ENCODE peak calls at places on chromosome 20, in four cellular contexts. K, M, F and Z are unnamed samples.

GRCh38 chr20:50057409-50058053 is 55.4 kb downstream of the UBE2V1 start:
- DNase-seq in K (no peak), M (no peak), F (no peak), Z (no peak)

GRCh38 chr20:942611-943010 is 26.5 kb upstream of the ANGPT4 start:
- DNase-seq in K (no peak), M (no peak), F (no peak), Z (no peak)

GRCh38 chr20:25223179-25223661 is 24.7 kb upstream of the PYGB start:
- DNase-seq in K (peak; percentile 43), F (peak; percentile 61), M (no peak), Z (no peak)

GRCh38 chr20:41411458-41411857 is 44.8 kb upstream of the EMILIN3 start:
- DNase-seq in M (no peak), K (peak; percentile 26), F (peak; percentile 48), Z (no peak)

GRCh38 chr20:6101346-6101745 is 21.5 kb downstream of the FERMT1 start:
- DNase-seq in K (no peak), M (no peak), F (no peak), Z (no peak)

GRCh38 chr20:33373735-33374605 is 27.3 kb downstream of the CDK5RAP1 start:
- DNase-seq in K (no peak), F (peak; percentile 11), M (no peak), Z (no peak)

GRCh38 chr20:16381444-16381843 is 191.8 kb downstream of the KIF16B start:
- DNase-seq in F (no peak), K (no peak), M (no peak), Z (no peak)

GRCh38 chr20:36808317-36809257 is 35.0 kb upstream of the DSN1 start:
- DNase-seq in M (peak; percentile 87), F (peak; percentile 36), K (peak; percentile 64), Z (peak; percentile 73)

GRCh38 chr20:11217322-11217989 is 543.7 kb upstream of the JAG1 start:
- DNase-seq in F (peak; percentile 93), K (peak; percentile 56), M (no peak), Z (no peak)

GRCh38 chr20:50416930-50417329 is 93.3 kb upstream of the PTPN1 start:
- DNase-seq in F (no peak), K (no peak), M (no peak), Z (no peak)

GRCh38 chr20:40080059-40080652 is 608.9 kb downstream of the MAFB start:
- DNase-seq in K (no peak), M (no peak), F (no peak), Z (no peak)

GRCh38 chr20:50292324-50293243 is 102.0 kb downstream of the CEBPB start:
- DNase-seq in K (no peak), F (peak; percentile 80), M (peak; percentile 32), Z (peak; percentile 91)

GRCh38 chr20:51428451-51429143 is 113.9 kb downstream of the NFATC2 start:
- DNase-seq in F (peak; percentile 82), M (no peak), K (no peak), Z (peak; percentile 74)

GRCh38 chr20:4787069-4787468 is 65.4 kb downstream of the PRND start:
- DNase-seq in F (no peak), K (no peak), M (no peak), Z (no peak)

GRCh38 chr20:44209691-44210421 is 715 bp downstream of the OSER1 start:
- DNase-seq in F (peak; percentile 63), K (peak; percentile 27), M (no peak), Z (no peak)

GRCh38 chr20:33465536-33466302 is 22.2 kb upstream of the SNTA1 start:
- DNase-seq in K (no peak), F (no peak), M (no peak), Z (no peak)

GRCh38 chr20:17226410-17227198 is at the start of gene PCSK2:
- DNase-seq in F (no peak), K (peak; percentile 98), M (peak; percentile 68), Z (peak; percentile 66)

GRCh38 chr20:23363257-23363649 is 1.3 kb downstream of the GZF1 start:
- DNase-seq in F (no peak), K (no peak), M (no peak), Z (peak; percentile 34)

GRCh38 chr20:62809530-62810428 is 5.1 kb downstream of the OGFR start:
- DNase-seq in K (no peak), F (no peak), M (no peak), Z (no peak)
- H3K36me3 ChIP-seq in K (peaks cover 46% of the 10 kb centered on the region), F (peaks cover 9% of the 10 kb centered on the region), M (peaks cover 63% of the 10 kb centered on the region), Z (no peaks in the 10 kb centered on the region)

GRCh38 chr20:60529149-60529548 is 570.9 kb downstream of the CDH26 start:
- DNase-seq in M (no peak), F (no peak), K (no peak), Z (no peak)
- H3K4me3 ChIP-seq in M (no peak overlapping the region), F (no peak overlapping the region), K (no peak overlapping the region), Z (no peak overlapping the region)

DNA sequence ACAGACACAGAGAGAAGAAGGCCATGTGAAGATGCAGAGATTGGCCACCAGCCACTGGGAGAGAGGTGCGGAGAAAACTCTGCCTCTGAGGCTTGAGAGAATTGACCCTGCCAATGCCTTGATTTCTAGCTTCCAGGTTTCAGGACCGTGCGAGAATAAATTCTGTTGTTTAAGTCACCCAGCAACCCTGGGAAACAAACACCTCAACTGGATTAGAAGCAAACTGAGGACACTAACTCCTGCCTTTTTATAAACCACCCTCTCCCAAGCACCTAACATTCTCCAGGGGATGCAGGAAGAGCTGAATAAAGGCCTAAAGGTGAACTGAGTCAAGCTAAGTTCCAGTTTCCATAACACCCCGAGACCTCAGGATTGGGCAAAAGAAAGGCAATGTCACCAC is 136.1 kb downstream of the ANKRD60 start:
- DNase-seq in K (no peak), M (no peak), F (no peak), Z (no peak)
- H3K36me3 ChIP-seq in K (no peaks in the 10 kb centered on the region), M (no peaks in the 10 kb centered on the region), F (no peaks in the 10 kb centered on the region), Z (no peaks in the 10 kb centered on the region)

GRCh38 chr20:2387580-2387979 is 6.9 kb downstream of the TGM6 start:
- DNase-seq in F (no peak), M (no peak), K (no peak), Z (no peak)

GRCh38 chr20:2387180-2387577 is 6.5 kb downstream of the TGM6 start:
- DNase-seq in K (peak; percentile 54), F (peak; percentile 33), M (peak; percentile 73), Z (peak; percentile 44)

GRCh38 chr20:2385026-2385425 is 4.3 kb downstream of the TGM6 start:
- DNase-seq in F (no peak), M (no peak), K (no peak), Z (no peak)

GRCh38 chr20:2385496-2385895 is 4.8 kb downstream of the TGM6 start:
- DNase-seq in K (no peak), F (no peak), M (no peak), Z (no peak)

GRCh38 chr20:2386516-2387179 is 5.9 kb downstream of the TGM6 start:
- DNase-seq in K (no peak), F (peak; percentile 8), M (no peak), Z (no peak)
- H3K4me3 ChIP-seq in K (no peak overlapping the region), F (no peak overlapping the region), M (no peak overlapping the region), Z (no peak overlapping the region)

GRCh38 chr20:56589633-56590032 is 39.5 kb upstream of the TFAP2C start:
- DNase-seq in M (no peak), K (no peak), F (no peak), Z (no peak)
- H3K36me3 ChIP-seq in M (no peaks in the 10 kb centered on the region), K (no peaks in the 10 kb centered on the region), F (no peaks in the 10 kb centered on the region), Z (no peaks in the 10 kb centered on the region)

GRCh38 chr20:62816879-62817873 is at the start of gene COL9A3:
- DNase-seq in K (no peak), M (no peak), F (no peak), Z (no peak)
- H3K4me3 ChIP-seq in K (peak within 1 kb of the TSS; percentile 49), M (peak within 1 kb of the TSS; percentile 9), F (no peak within 1 kb of the TSS), Z (peak within 1 kb of the TSS; percentile 40)

GRCh38 chr20:18545566-18545965 is 21.7 kb upstream of the SMIM26 start:
- DNase-seq in K (no peak), M (no peak), F (no peak), Z (no peak)
- H3K36me3 ChIP-seq in K (peaks cover 27% of the 10 kb centered on the region), M (peaks cover 62% of the 10 kb centered on the region), F (peaks cover 13% of the 10 kb centered on the region), Z (no peaks in the 10 kb centered on the region)

DNA sequence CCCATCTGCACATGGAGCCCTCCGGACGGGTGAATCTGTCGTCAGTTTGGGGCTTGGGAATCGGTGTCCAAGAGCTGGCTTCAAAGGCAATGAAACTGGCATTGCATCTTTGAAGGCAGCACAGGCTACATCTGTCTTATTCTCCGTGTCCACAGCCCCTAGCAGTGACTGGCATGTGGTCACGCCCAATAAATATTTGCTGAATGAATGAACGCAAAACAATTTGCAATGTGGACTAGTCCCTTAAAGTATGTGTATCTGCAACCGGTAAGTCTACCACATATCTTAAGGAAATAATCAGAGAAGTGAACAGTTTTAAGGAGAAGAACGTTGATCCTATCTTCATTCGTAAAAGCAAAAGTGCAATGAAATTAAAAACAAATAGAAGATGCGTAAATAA is 8.0 kb upstream of the PMEPA1 start:
- DNase-seq in F (no peak), M (no peak), K (no peak), Z (no peak)
- H3K4me3 ChIP-seq in F (no peak overlapping the region), M (no peak overlapping the region), K (no peak overlapping the region), Z (no peak overlapping the region)